ENCODE peak calls at places on chromosomes 16 and 17, in nine cellular contexts. E is tibial artery, L is psoas muscle, J is epithelial cell of esophagus, M is fibroblast of mammary gland, V is kidney epithelial cell, R is ovary, D is heart right ventricle, W is colonic mucosa. N is an unnamed sample.

GRCh38 chr16:69423189-69423588 is 1.2 kb upstream of the CYB5B start:
- DNase-seq in D (no peak), J (no peak), E (no peak), M (no peak), R (no peak), W (no peak), L (no peak), V (no peak), N (no peak)

GRCh38 chr16:24149102-24149501 is 107.0 kb upstream of the CACNG3 start:
- DNase-seq in V (no peak), E (no peak), L (no peak), R (no peak), M (no peak), W (no peak), J (no peak), D (no peak), N (no peak)

GRCh38 chr16:85728879-85729278 is 22.0 kb downstream of the C16orf74 start:
- DNase-seq in V (no peak), D (no peak), L (no peak), M (no peak), R (no peak), W (no peak), J (no peak), E (no peak), N (no peak)

GRCh38 chr16:2748757-2749455 is 3.5 kb upstream of the SRRM2 start:
- DNase-seq in V (no peak), M (no peak), E (no peak), R (no peak), J (no peak), L (no peak), W (no peak), D (no peak), N (no peak)

GRCh38 chr17:57051886-57052342 is 33.1 kb upstream of the AKAP1 start:
- DNase-seq in W (no peak), M (no peak), V (no peak), L (no peak), D (no peak), E (no peak), R (no peak), J (peak), N (no peak)

GRCh38 chr17:4220655-4221054 is 43.1 kb downstream of the ANKFY1 start:
- DNase-seq in E (peak), W (no peak), V (no peak), D (no peak), J (no peak), L (no peak), M (peak), R (no peak), N (no peak)

GRCh38 chr17:5362162-5362811 is 57.2 kb downstream of the NUP88 start:
- DNase-seq in E (no peak), J (no peak), W (no peak), M (no peak), L (no peak), R (no peak), D (no peak), V (no peak), N (no peak)

GRCh38 chr16:82627811-82628339 is 1.1 kb downstream of the CDH13 start:
- DNase-seq in E (peak), D (peak), L (no peak), R (no peak), W (no peak), M (no peak), J (peak), V (no peak), N (no peak)

GRCh38 chr16:57000271-57001025 is 11.1 kb downstream of the NLRC5 start:
- DNase-seq in D (peak), L (peak), M (peak), W (no peak), V (peak), E (peak), R (no peak), J (peak), N (peak)

GRCh38 chr17:80799553-80800403 is 191.9 kb upstream of the CHMP6 start:
- DNase-seq in E (peak), R (no peak), L (no peak), D (no peak), M (no peak), J (no peak), V (no peak), W (no peak), N (no peak)
- H3K4me3 ChIP-seq in E (no peak), R (no peak), L (no peak), D (no peak), M (no peak), J (no peak), V (no peak), W (no peak), N (no peak)

DNA sequence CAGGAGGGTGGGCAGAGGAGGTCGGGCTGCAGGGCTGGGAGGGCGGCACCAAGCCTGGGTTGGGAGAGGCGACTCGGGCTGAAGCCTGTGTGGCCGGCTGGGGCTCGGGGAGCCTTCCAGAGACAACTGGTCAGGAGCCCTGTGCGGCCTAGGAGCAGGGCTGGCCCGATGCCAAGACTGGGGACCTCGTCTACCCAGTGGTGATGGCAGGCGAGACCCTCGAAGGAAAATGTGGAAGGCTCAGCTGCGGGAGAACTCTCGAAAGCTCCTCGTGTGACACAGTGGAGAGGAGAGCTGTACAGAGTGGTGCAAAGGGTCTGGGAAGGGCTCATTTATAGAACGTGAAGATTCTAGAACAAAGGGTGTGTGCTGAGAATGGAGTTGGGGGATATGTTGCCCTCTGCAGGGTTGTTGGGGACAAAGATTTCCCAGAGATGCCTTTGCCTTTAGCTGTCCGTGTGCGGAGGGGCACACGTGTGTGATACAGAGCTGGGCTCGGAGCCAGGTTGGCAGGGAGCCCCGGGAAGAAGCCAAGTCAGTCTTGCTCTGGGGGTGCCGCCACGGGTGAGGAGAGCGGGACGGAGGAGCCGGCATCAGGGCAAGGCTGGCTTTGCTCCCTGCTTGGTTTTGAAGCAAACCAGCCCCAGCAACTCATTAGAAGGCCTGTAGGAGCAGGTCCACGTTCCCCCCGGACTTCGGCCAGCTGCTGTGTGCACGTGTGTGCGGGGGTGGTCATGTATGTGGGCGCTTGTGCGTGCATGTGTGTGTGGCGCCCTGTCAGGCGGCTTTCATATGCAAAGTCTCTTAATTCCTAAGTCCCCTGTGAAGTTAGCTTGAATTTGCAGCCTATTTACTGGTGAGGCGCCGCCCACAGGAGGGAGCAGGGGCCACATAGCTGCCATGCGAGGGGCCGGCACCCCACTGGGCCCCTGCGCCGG is 132.4 kb upstream of the CHMP6 start:
- DNase-seq in M (peak), L (peak), R (peak), E (peak), W (peak), V (no peak), D (peak), J (peak), N (no peak)
- TF ChIP-seq CTCF in M (peak), L (no peak), R (no peak), E (no peak), W (no peak), V (no peak), D (no peak), J (no peak), N (no peak)

DNA sequence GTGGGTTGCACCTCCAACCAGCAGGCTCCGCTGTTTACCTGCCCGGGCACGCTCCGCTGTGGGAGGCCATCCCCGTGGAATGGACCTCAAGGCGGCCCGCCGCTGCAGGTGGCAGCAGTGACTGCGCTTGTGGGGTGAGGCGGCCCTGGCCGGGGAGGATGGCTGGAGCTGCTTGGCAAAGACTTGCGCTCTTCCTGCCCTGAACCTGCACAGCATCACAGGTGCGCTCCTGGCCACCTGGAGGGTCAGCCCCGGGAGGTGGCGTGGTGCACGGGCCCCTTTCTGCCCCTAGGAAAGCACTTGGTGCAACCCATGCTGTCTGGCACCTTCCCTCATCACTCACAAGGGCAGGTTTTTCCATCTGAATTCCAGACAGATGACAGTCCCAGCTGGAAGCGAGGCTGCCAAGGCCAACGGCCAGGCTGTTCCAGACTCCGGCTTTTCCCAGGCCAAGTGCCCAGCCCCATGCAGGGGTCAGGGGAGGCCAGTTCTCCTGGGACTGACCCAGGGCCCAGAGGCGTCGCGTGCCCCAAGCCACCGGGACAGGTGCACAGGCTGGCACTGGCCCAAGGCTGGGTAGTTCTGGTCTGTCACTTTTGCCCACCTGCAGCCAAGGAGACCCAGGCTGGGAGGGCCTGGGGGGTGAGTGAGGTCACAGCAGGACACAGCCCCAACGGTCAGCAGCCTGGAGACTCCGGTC is 13.3 kb downstream of the UTS2R start:
- DNase-seq in D (peak), V (no peak), W (no peak), M (peak), R (no peak), E (peak), L (peak), J (peak), N (no peak)
- H3K4me3 ChIP-seq in D (no peak), V (no peak), W (no peak), M (no peak), R (no peak), E (no peak), L (no peak), J (no peak), N (no peak)

DNA sequence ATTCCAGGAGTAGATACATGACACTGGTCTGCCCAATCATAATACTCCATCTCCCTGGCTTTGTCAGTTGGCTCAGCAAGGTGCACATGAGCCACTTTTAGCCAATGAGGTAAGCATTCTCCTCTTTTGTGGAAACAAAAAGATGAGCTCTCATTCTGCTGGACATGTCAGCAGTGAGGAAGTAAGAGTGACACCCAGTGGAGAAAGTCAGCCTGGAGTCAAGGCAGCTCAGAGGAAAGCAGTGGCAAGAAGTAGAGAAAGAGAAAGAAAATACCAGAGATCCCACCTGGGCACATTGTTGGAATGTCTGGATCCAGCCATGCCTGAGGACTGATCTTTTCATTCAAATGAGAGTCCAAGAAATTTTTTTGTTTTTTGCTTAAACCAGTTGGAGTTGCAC is 496.9 kb upstream of the C16orf82 start:
- DNase-seq in L (no peak), R (no peak), W (no peak), V (no peak), D (no peak), M (no peak), J (no peak), E (no peak), N (no peak)
- TF ChIP-seq CTCF in L (peak), R (no peak), W (no peak), V (no peak), D (no peak), M (no peak), J (peak), E (no peak), N (peak)

GRCh38 chr17:42759982-42760651 is 910 bp upstream of the RAMP2 start:
- DNase-seq in E (no peak), V (no peak), L (no peak), J (no peak), W (no peak), M (no peak), D (no peak), R (no peak), N (no peak)

GRCh38 chr17:42760652-42761581 is at the start of gene RAMP2:
- DNase-seq in E (no peak), M (no peak), V (no peak), L (peak), J (peak), R (peak), W (no peak), D (peak), N (peak)

GRCh38 chr17:42766124-42766523 is 5.1 kb downstream of the RAMP2 start:
- DNase-seq in J (peak), R (no peak), D (no peak), E (no peak), W (no peak), M (no peak), V (no peak), L (no peak), N (no peak)

GRCh38 chr17:42767512-42767911 is 5.7 kb upstream of the VPS25 start:
- DNase-seq in D (no peak), E (no peak), M (no peak), V (no peak), R (no peak), J (no peak), L (no peak), W (no peak), N (no peak)

GRCh38 chr17:42761638-42762037 is 611 bp downstream of the RAMP2 start:
- DNase-seq in J (no peak), M (no peak), D (no peak), E (no peak), W (no peak), L (no peak), V (no peak), R (no peak), N (no peak)
- H3K4me3 ChIP-seq in J (no peak), M (no peak), D (peak), E (peak), W (peak), L (peak), V (peak), R (peak), N (no peak)

GRCh38 chr16:1379054-1379862 is 27.5 kb downstream of the GNPTG start:
- DNase-seq in M (peak), J (peak), W (peak), L (peak), R (peak), V (peak), E (peak), D (peak), N (peak)

GRCh38 chr16:1380195-1380594 is 28.5 kb downstream of the GNPTG start:
- DNase-seq in R (no peak), D (no peak), J (no peak), L (no peak), V (no peak), W (no peak), M (no peak), E (no peak), N (no peak)

GRCh38 chr16:1378804-1379053 is 27.0 kb downstream of the GNPTG start:
- DNase-seq in J (no peak), W (no peak), R (no peak), M (no peak), V (no peak), E (no peak), L (no peak), D (no peak), N (no peak)

GRCh38 chr16:1378087-1378803 is 26.5 kb downstream of the GNPTG start:
- DNase-seq in M (no peak), D (no peak), V (no peak), E (no peak), J (no peak), R (no peak), W (no peak), L (no peak), N (no peak)

GRCh38 chr16:1379863-1380174 is 28.1 kb downstream of the GNPTG start:
- DNase-seq in E (no peak), R (no peak), M (no peak), D (no peak), J (no peak), L (no peak), V (no peak), W (no peak), N (peak)
- TF ChIP-seq CTCF in E (no peak), R (no peak), M (no peak), D (no peak), J (no peak), L (no peak), V (no peak), W (no peak), N (no peak)

DNA sequence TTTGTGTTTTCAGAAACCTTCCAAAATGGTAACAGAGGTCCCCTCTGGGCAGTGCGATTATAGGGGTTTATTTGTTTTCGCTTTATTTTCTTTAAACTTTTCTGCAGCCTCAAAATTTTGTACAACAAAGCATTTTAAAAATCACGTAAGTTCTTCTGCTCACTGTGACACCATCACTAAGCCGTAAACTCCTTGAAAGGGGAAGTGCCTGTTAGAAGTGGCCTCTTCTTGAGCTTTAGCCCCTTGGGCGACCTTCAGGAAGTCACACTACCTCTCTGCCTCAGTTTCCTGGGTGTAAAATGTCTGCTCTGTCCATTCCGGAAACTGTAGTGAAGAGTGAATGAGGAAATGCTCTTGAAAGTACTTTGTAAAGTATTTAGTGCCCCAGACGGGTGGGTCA is 26.6 kb downstream of the ARHGAP27 start:
- DNase-seq in V (no peak), L (no peak), J (no peak), M (no peak), D (no peak), W (no peak), R (no peak), E (no peak), N (no peak)
- H3K4me3 ChIP-seq in V (no peak), L (no peak), J (no peak), M (no peak), D (no peak), W (no peak), R (no peak), E (no peak), N (no peak)

N was measured in GM06990.